ENCODE peak calls at places on chromosomes 6 and 20, in six cellular contexts. V is naive thymus-derived CD4-positive, alpha-beta T cell; E is Peyer's patch; D is coronary artery; H is colonic mucosa; X is SJCRH30. R is an unnamed sample.

GRCh38 chr20:38759135-38759534 is 10.9 kb downstream of the ACTR5 start:
- DNase-seq in V (no peak), E (no peak), D (no peak), H (no peak), X (no peak), R (no peak)

GRCh38 chr6:130425532-130425931 is 59.7 kb downstream of the TMEM200A start:
- DNase-seq in V (no peak), E (no peak), D (no peak), H (no peak), X (no peak), R (no peak)

GRCh38 chr6:65760285-65760684 is 53.3 kb upstream of the EYS start:
- DNase-seq in V (no peak), E (no peak), D (no peak), H (no peak), X (peak), R (no peak)

GRCh38 chr6:73394577-73395354 is at the start of gene DDX43:
- DNase-seq in V (no peak), E (peak), D (peak), H (peak), X (no peak), R (peak)

GRCh38 chr6:133724726-133725125 is 164.2 kb upstream of the TCF21 start:
- DNase-seq in V (no peak), E (no peak), D (no peak), H (no peak), X (no peak), R (no peak)

GRCh38 chr20:64188682-64189529 is 24.7 kb downstream of the MYT1 start:
- DNase-seq in V (no peak), E (no peak), D (no peak), H (peak), X (no peak), R (no peak)

GRCh38 chr6:16438677-16439615 is 200.6 kb downstream of the GMPR start:
- DNase-seq in V (no peak), E (no peak), D (no peak), H (no peak), X (no peak), R (no peak)

GRCh38 chr20:62292115-62292514 is 10.7 kb upstream of the ADRM1 start:
- DNase-seq in V (no peak), E (no peak), D (no peak), H (no peak), X (no peak), R (no peak)

GRCh38 chr6:63352587-63353281 is 33.0 kb upstream of the LGSN start:
- DNase-seq in V (no peak), E (peak), D (no peak), H (peak), X (peak), R (no peak)

GRCh38 chr6:90397929-90398674 is 101.5 kb upstream of the BACH2 start:
- DNase-seq in V (no peak), E (no peak), D (no peak), H (no peak), X (no peak), R (no peak)

GRCh38 chr20:61888101-61888865 is 177.4 kb downstream of the TAF4 start:
- DNase-seq in V (no peak), E (no peak), D (no peak), H (no peak), X (no peak), R (no peak)

GRCh38 chr6:36666726-36667591 is 11.6 kb upstream of the CDKN1A start:
- DNase-seq in V (no peak), E (peak), D (peak), H (peak), X (peak), R (peak)

GRCh38 chr6:127761084-127761483 is 139.8 kb downstream of the THEMIS start:
- DNase-seq in V (no peak), E (no peak), D (no peak), H (no peak), X (no peak), R (no peak)

GRCh38 chr6:9766240-9766915 is 648.5 kb downstream of the TFAP2A start:
- DNase-seq in V (no peak), E (no peak), D (no peak), H (no peak), X (peak), R (no peak)

GRCh38 chr6:68458447-68458846 is 176.6 kb upstream of the ADGRB3 start:
- DNase-seq in V (no peak), E (no peak), D (no peak), H (no peak), X (peak), R (no peak)
- H3K27ac ChIP-seq in V (no peak), E (no peak), D (no peak), H (no peak), X (no peak), R (no peak)

GRCh38 chr20:37284691-37285124 is 4.7 kb upstream of the MANBAL start:
- DNase-seq in V (no peak), E (no peak), D (no peak), H (no peak), X (no peak), R (no peak)
- H3K4me3 ChIP-seq in V (no peak), E (no peak), D (no peak), H (no peak), X (no peak), R (no peak)

DNA sequence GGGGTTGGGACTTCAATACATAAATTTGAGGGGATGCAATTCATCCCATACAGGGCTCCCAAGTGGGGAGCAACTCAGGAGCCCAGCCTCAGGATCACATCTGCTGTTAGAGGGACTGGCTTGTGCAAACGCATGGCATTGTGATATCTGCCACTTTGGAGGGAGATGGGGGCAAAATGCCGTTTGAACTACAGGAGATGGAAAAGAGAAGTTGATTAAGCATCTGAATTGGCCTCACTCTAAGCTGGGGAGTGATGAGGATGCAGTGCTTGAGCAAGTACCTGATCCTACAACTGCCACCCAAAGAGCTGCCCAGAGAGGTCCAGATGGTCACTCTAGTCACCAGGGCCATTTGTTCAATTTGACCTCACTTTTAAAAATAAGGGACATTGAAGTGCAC is 2.0 kb downstream of the LY86 start:
- DNase-seq in V (no peak), E (no peak), D (no peak), H (no peak), X (no peak), R (no peak)
- H3K27ac ChIP-seq in V (no peak), E (no peak), D (no peak), H (no peak), X (no peak), R (no peak)

GRCh38 chr20:48625136-48625900 is 202.5 kb downstream of the PREX1 start:
- DNase-seq in V (no peak), E (no peak), D (no peak), H (no peak), X (no peak), R (no peak)

GRCh38 chr20:48627737-48628128 is 200.1 kb downstream of the PREX1 start:
- DNase-seq in V (no peak), E (no peak), D (no peak), H (no peak), X (no peak), R (no peak)

GRCh38 chr20:48626226-48626937 is 201.4 kb downstream of the PREX1 start:
- DNase-seq in V (no peak), E (no peak), D (no peak), H (no peak), X (no peak), R (no peak)

GRCh38 chr20:48629069-48629959 is 198.5 kb downstream of the PREX1 start:
- DNase-seq in V (no peak), E (no peak), D (no peak), H (no peak), X (peak), R (no peak)

DNA sequence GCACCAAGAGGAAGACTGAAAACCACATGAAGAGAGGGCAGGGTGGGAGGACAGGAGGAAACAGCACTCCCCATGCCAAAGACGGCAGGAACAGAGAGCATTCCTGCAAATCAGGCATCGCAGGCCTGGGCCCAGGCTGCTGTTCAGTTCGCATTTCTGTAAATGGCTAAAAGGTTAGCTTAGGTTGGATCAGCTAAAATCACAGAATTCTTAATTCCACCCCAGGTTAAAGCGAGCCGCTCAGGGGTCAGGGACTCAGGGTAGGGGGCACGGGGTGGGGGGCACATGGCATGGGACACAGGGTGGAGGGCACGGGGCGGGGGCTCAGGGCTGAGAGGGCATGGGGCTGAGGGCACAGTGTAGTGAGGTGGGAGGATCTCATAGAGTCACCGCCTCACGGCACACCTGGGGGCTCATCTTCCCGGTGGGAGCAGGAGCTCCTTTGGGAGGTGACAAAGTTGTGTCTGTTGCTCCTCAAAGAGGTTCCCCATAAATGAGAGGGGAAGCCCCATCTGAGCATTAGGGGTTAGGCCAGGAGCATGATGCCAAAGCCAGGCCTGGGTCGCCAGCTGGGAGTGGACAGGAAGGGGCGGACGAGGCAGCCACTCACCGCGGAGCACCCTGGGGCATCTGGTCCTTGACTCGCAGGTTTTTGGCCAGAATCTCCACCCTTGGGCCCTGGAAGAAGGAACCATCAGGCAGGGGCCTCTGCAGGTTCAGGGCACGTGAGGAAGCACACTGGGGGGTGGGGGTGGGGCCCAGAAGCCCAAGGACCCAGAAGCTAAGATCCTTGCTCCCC is 200.7 kb downstream of the PREX1 start:
- DNase-seq in V (no peak), E (no peak), D (no peak), H (no peak), X (no peak), R (no peak)
- H3K4me3 ChIP-seq in V (no peak), E (no peak), D (no peak), H (no peak), X (no peak), R (no peak)

DNA sequence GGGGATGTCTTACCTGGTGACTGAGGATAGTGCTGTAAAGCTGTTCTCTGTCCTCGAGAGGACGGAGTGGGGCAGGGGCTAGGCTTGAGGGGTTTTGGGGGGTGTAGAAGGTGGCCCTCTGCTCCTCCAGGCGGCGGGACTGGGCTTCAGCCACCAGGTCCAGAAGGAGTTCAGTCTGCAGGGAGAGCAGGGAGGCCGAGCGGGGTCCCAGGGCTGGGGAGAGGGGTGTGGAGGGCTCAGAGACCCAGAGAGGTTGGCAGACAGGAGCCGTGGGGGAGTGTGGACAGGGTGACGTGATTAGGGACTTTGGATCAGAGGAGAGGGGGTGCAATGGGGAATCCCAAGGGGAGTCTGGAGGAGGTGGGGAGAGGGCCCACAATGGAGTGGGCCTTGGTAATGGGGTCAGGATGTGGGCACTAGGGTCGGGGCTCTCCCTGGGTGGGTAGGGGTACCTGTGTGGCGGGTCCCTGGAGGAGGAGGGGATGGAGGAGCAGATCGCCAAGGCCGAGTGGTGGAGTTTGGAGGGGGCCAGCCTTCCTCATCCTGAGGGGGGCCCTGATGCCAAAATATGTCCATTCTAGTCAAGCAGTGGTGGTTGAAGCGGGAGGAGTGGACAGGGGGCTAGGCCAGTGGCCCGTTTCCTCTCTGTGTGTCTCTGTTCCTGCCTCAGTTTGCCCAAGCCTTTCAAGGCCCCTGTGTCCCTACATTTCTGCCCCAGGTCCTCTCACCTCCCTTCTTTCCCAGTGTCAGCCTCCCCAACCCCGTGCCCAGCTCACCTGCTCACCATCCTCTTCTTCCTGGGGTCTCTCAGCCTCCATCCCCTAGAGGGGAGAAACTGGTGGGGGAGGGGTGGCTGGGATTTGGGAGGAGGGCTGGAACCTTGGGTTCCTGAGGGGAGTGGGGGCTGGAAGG is 491 bp downstream of the GPSM3 start:
- DNase-seq in V (no peak), E (no peak), D (peak), H (no peak), X (no peak), R (no peak)
- H3K27ac ChIP-seq in V (peak), E (peak), D (peak), H (peak), X (no peak), R (peak)

GRCh38 chr6:169566961-169567360 is 134.9 kb downstream of the WDR27 start:
- DNase-seq in V (no peak), E (no peak), D (no peak), H (no peak), X (no peak), R (no peak)

GRCh38 chr6:169571123-169571962 is 130.5 kb downstream of the WDR27 start:
- DNase-seq in V (no peak), E (no peak), D (no peak), H (no peak), X (no peak), R (no peak)

GRCh38 chr6:169567809-169568208 is 134.0 kb downstream of the WDR27 start:
- DNase-seq in V (no peak), E (no peak), D (no peak), H (no peak), X (no peak), R (no peak)

GRCh38 chr6:169566319-169566718 is 135.5 kb downstream of the WDR27 start:
- DNase-seq in V (no peak), E (no peak), D (no peak), H (no peak), X (no peak), R (no peak)

DNA sequence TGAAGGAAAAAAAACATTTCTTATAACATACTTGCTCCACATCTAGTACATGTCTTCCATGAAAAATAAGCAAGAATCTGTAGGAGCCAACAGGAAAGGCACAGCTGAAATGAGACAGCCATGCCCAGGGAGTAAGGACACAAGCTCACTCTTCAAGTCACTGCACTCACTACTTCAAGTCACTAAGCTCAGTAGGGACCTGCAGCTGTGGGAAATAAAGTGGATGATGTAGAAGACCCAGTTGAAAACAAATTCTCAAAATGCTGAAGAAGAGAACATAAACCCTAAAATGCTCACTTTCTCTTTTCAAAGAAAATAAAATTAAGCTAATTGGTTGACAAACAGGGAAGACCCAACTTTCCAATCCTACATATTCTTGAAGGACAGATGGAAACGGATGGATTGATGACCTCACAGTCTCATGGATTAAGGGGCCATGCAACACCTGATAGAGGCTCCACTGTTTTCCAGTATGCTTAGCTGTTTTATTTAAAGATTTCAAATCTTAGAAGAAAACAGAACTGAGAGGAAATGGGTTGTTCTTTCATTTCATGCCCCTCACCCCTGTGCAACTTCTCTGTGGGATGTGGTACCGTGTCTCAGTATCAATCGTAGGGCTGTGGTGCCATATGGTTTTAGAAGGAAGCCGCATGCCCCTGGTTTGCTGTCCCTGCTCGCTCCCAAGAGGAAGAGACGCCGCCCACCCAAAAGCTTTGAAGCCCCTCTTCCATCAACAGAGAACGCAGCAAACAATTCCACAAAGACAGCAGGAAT is 133.3 kb downstream of the WDR27 start:
- DNase-seq in V (no peak), E (no peak), D (no peak), H (no peak), X (no peak), R (no peak)
- H3K4me3 ChIP-seq in V (peak), E (no peak), D (no peak), H (no peak), X (no peak), R (no peak)